ENCODE peak calls at places on chromosomes 6 and 20, in seven cellular contexts. W is stimulated activated CD4-positive, alpha-beta T cell treated with anti-CD3 and anti-CD28 coated beads, Interleukin-1b, Interleukin-23, amount 100 ng/mL, for 48 hours; P is NCI-H1105; U is T-cell; G is T-helper 9 cell; Z is neural progenitor cell; I is bronchial epithelial cell. A is an unnamed sample.

GRCh38 chr6:39029156-39030011 is 19.2 kb upstream of the GLP1R start:
- DNase-seq in Z (peak), I (no peak), W (peak), U (peak), P (no peak), G (peak), A (peak)

GRCh38 chr6:140494321-140495085 is 1120.1 kb upstream of the CITED2 start:
- DNase-seq in Z (no peak), W (no peak), I (peak), G (no peak), U (no peak), P (no peak), A (peak)

GRCh38 chr6:1657116-1657776 is 47.5 kb downstream of the FOXC1 start:
- DNase-seq in U (no peak), I (no peak), W (no peak), Z (no peak), P (no peak), G (no peak), A (no peak)

GRCh38 chr6:151109361-151109760 is 130.4 kb upstream of the AKAP12 start:
- DNase-seq in U (no peak), W (no peak), Z (no peak), G (no peak), I (no peak), P (no peak), A (no peak)

GRCh38 chr20:31587545-31588389 is 17.3 kb upstream of the ID1 start:
- DNase-seq in G (no peak), Z (peak), P (no peak), U (no peak), W (no peak), I (no peak), A (peak)

GRCh38 chr20:20548527-20549266 is 163.7 kb downstream of the RALGAPA2 start:
- DNase-seq in G (no peak), Z (no peak), W (no peak), U (no peak), I (peak), P (peak), A (no peak)

GRCh38 chr6:135647521-135647920 is 150.0 kb upstream of the AHI1 start:
- DNase-seq in U (no peak), Z (no peak), W (peak), I (no peak), G (no peak), P (no peak), A (no peak)

GRCh38 chr20:23928788-23929187 is 49.2 kb upstream of the CST5 start:
- DNase-seq in U (peak), Z (no peak), G (peak), W (peak), I (no peak), P (no peak), A (no peak)

GRCh38 chr6:143620461-143620860 is 57.3 kb upstream of the PHACTR2 start:
- DNase-seq in I (no peak), W (no peak), G (no peak), Z (no peak), U (no peak), P (peak), A (peak)

GRCh38 chr6:50925548-50925947 is 106.9 kb downstream of the TFAP2B start:
- DNase-seq in I (peak), G (no peak), P (no peak), U (no peak), W (no peak), Z (no peak), A (no peak)

A was measured in GM23248.